ENCODE peak calls at places on chromosome 4, in six cellular contexts. F is NB4, C is heart left ventricle, K is A549, I is HCT116, J is adrenal gland. Q is an unnamed sample.

GRCh38 chr4:184444215-184444952 is 30.0 kb downstream of the IRF2 start:
- DNase-seq in C (no peak), K (no peak), J (no peak), I (no peak), F (no peak), Q (no peak)

GRCh38 chr4:159540501-159540900 is 437.6 kb downstream of the RAPGEF2 start:
- DNase-seq in F (no peak), I (no peak), C (no peak), J (no peak), K (no peak), Q (no peak)

GRCh38 chr4:120052840-120053239 is 13.8 kb downstream of the MAD2L1 start:
- DNase-seq in J (no peak), F (peak), K (peak), I (no peak), C (peak), Q (no peak)

GRCh38 chr4:11821774-11822430 is 393.2 kb upstream of the HS3ST1 start:
- DNase-seq in C (no peak), K (no peak), I (no peak), F (no peak), J (no peak), Q (no peak)

GRCh38 chr4:105106416-105106815 is 40.3 kb upstream of the TET2 start:
- DNase-seq in I (no peak), K (no peak), C (no peak), J (no peak), F (no peak), Q (no peak)

GRCh38 chr4:38605181-38605764 is 58.7 kb upstream of the KLF3 start:
- DNase-seq in F (no peak), C (no peak), I (no peak), J (no peak), K (no peak), Q (peak)

GRCh38 chr4:6107114-6107791 is 89.0 kb upstream of the C4orf50 start:
- DNase-seq in F (no peak), C (no peak), J (no peak), I (no peak), K (no peak), Q (no peak)

GRCh38 chr4:145816091-145816490 is 122.5 kb downstream of the ZNF827 start:
- DNase-seq in F (no peak), J (no peak), C (no peak), K (no peak), I (no peak), Q (peak)

GRCh38 chr4:139606600-139607301 is 50.7 kb upstream of the SETD7 start:
- DNase-seq in J (no peak), I (no peak), C (no peak), K (peak), F (no peak), Q (no peak)

GRCh38 chr4:88007304-88008132 is at the start of gene PKD2:
- DNase-seq in J (peak), K (peak), I (peak), F (peak), C (peak), Q (peak)

GRCh38 chr4:55547461-55547770 is 707 bp upstream of the CLOCK start:
- DNase-seq in C (peak), J (no peak), K (no peak), I (no peak), F (no peak), Q (no peak)

GRCh38 chr4:19239565-19239964 is 1012.1 kb upstream of the SLIT2 start:
- DNase-seq in J (no peak), F (no peak), K (no peak), C (no peak), I (no peak), Q (no peak)

GRCh38 chr4:160835789-160836188 is 1328.0 kb downstream of the FSTL5 start:
- DNase-seq in J (no peak), I (peak), C (no peak), F (no peak), K (peak), Q (no peak)

GRCh38 chr4:73998040-73999011 is at the start of gene CXCL5:
- DNase-seq in K (peak), I (no peak), J (no peak), F (no peak), C (peak), Q (peak)

GRCh38 chr4:186727149-186727976 is 3.7 kb upstream of the FAT1 start:
- DNase-seq in K (peak), F (no peak), C (no peak), J (no peak), I (no peak), Q (peak)

GRCh38 chr4:174926958-174927357 is 8.8 kb downstream of the ADAM29 start:
- DNase-seq in I (no peak), K (no peak), F (no peak), J (no peak), C (no peak), Q (no peak)

GRCh38 chr4:9989918-9990635 is 31.2 kb downstream of the SLC2A9 start:
- DNase-seq in I (no peak), J (peak), K (no peak), F (no peak), C (peak), Q (no peak)

GRCh38 chr4:147707892-147708672 is 23.8 kb upstream of the ARHGAP10 start:
- DNase-seq in C (peak), I (peak), K (peak), J (peak), F (peak), Q (peak)

GRCh38 chr4:141077611-141078225 is 55.6 kb downstream of the RNF150 start:
- DNase-seq in J (no peak), I (no peak), C (peak), F (no peak), K (no peak), Q (no peak)

GRCh38 chr4:32003548-32003947 is 1283.4 kb downstream of the PCDH7 start:
- DNase-seq in K (no peak), J (no peak), I (no peak), F (no peak), C (no peak), Q (peak)

GRCh38 chr4:30716158-30716557 is 4.0 kb upstream of the PCDH7 start:
- DNase-seq in C (no peak), F (peak), J (no peak), K (peak), I (peak), Q (no peak)

GRCh38 chr4:140257461-140258305 is 103.7 kb upstream of the MAML3 start:
- DNase-seq in F (no peak), J (no peak), I (no peak), C (peak), K (no peak), Q (no peak)

GRCh38 chr4:89242864-89243740 is 64.5 kb downstream of the GPRIN3 start:
- DNase-seq in J (no peak), I (no peak), C (no peak), F (no peak), K (no peak), Q (no peak)

GRCh38 chr4:181684310-181684709 is 558.9 kb upstream of the TENM3 start:
- DNase-seq in I (no peak), K (no peak), J (no peak), F (no peak), C (no peak), Q (no peak)

GRCh38 chr4:25702848-25703247 is 47.2 kb downstream of the SLC34A2 start:
- DNase-seq in J (no peak), K (no peak), I (no peak), F (peak), C (peak), Q (no peak)

GRCh38 chr4:47531241-47531953 is 46.3 kb downstream of the ATP10D start:
- DNase-seq in K (peak), J (no peak), C (peak), I (no peak), F (peak), Q (no peak)

GRCh38 chr4:7766661-7767345 is 172.9 kb downstream of the AFAP1 start:
- DNase-seq in F (no peak), I (no peak), C (no peak), J (no peak), K (no peak), Q (no peak)

GRCh38 chr4:174225247-174226054 is 58.0 kb downstream of the FBXO8 start:
- DNase-seq in I (no peak), K (no peak), C (no peak), F (no peak), J (no peak), Q (no peak)

GRCh38 chr4:7698586-7698985 is 241.1 kb downstream of the AFAP1 start:
- DNase-seq in C (no peak), F (no peak), I (no peak), K (no peak), J (no peak), Q (no peak)

GRCh38 chr4:47533689-47534347 is 48.7 kb downstream of the ATP10D start:
- DNase-seq in J (no peak), I (no peak), K (no peak), C (no peak), F (no peak), Q (no peak)

GRCh38 chr4:34492414-34492813 is 1751.9 kb downstream of the ARAP2 start:
- DNase-seq in K (no peak), I (no peak), C (no peak), F (peak), J (no peak), Q (no peak)

GRCh38 chr4:152323221-152323620 is 212.7 kb downstream of the FBXW7 start:
- DNase-seq in J (no peak), C (no peak), F (no peak), K (no peak), I (no peak), Q (no peak)

GRCh38 chr4:73434311-73434710 is 1.7 kb upstream of the AFP start:
- DNase-seq in J (no peak), K (peak), C (no peak), F (peak), I (peak), Q (peak)

GRCh38 chr4:133151301-133151680 is 2.2 kb downstream of the PCDH10 start:
- DNase-seq in C (no peak), I (no peak), K (peak), F (no peak), J (no peak), Q (no peak)

GRCh38 chr4:39702716-39703115 is 4.8 kb downstream of the UBE2K start:
- DNase-seq in F (no peak), C (no peak), K (no peak), I (no peak), J (no peak), Q (no peak)

GRCh38 chr4:39698424-39699009 is 581 bp downstream of the UBE2K start:
- DNase-seq in K (no peak), I (no peak), F (peak), J (peak), C (peak), Q (peak)

GRCh38 chr4:39700500-39700899 is 2.6 kb downstream of the UBE2K start:
- DNase-seq in J (no peak), K (no peak), F (no peak), I (no peak), C (no peak), Q (peak)

GRCh38 chr4:39699676-39700409 is 1.9 kb downstream of the UBE2K start:
- DNase-seq in J (no peak), F (peak), I (no peak), C (no peak), K (no peak), Q (peak)

GRCh38 chr4:39697740-39698423 is at the start of gene UBE2K:
- DNase-seq in K (peak), F (peak), C (peak), J (peak), I (peak), Q (peak)
- TF ChIP-seq POLR2A in K (peak), F (peak), C (peak), J (peak), I (peak), Q (peak)

DNA sequence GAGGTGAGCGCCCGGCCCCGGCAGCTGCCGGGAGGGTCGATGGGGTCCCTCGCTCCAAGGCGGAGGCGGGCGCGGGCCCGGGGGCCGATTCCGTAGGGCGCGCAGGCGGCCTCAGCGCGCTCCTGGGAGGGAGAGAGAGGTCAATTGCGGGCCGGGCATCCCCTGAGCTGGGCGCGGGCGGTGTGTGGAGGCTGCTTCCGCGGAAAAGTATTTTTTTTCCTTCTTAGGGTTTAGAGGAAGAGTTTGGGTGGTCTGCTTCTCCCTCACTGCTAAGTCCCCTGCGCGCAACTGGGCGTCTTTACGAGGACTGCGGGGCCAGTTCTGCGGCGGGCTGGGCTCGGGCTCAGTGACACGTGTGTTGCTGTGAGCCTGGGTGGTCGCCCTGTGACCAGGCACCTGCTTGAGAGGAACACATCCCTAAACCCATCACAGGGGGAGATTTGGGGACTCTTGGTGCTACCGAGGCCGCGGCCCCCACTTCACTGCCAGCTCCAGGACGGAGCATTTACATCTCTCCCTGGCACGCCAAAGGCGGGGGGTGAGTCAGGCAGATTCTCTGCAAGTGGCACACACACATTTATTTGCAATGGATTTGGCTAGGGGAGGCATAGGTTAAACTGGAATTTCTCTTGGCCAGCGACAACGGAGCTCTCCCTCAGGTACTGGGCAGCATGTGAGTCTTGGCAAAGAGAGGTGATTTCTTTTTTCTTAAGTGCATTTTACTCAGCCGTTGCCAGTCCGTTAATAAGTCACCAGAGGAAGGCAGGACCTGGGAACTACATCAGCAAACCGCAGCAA is 151.2 kb upstream of the SLC4A4 start:
- DNase-seq in I (no peak), C (peak), F (no peak), J (no peak), K (peak), Q (no peak)
- TF ChIP-seq POLR2A in I (no peak), C (no peak), F (no peak), J (no peak), K (no peak), Q (no peak)

DNA sequence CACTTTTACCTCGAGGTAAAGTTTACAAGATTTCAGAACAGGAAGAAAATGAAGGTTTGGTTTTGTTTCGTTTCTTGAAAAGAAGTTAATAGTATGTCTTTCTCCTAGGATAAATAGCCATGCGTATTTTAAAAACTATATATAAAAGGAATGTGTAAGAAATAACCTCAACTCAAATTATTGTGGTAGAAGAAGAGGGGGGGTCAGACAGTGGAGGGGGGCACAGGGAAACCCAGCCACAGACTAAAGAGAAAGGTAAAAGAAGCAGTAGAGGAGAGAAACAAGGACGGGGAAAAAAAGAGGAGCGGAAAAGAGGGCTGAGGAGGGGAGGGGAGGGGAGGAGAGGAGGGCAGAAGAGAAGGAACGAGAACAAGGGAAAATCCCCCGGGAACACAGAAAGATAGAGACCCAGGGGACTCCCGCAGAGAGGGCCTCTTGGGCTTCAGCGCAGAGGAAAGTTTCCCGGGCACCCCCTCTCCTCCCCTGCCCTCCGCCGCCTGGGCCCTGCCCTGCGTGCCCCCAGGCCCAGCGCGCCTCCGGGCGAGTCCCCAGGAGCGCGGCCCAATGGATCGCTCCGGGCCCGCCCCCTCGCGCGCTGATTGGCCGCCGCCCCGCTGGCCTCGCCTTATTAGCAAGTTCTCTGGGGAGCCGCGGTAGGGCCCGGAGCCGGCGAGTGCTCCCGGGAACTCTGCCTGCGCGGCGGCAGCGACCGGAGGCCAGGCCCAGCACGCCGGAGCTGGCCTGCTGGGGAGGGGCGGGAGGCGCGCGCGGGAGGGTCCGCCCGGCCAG is at the start of gene MSX1:
- DNase-seq in I (peak), F (peak), K (peak), J (peak), C (peak), Q (peak)
- TF ChIP-seq POLR2A in I (peak), F (peak), K (peak), J (peak), C (peak), Q (no peak)

GRCh38 chr4:40057540-40058091 is 966 bp downstream of the N4BP2 start:
- DNase-seq in C (peak), K (peak), J (peak), F (peak), I (peak), Q (peak)
- TF ChIP-seq POLR2A in C (peak), K (no peak), J (peak), F (peak), I (peak), Q (peak)

GRCh38 chr4:17309567-17310268 is 202.2 kb downstream of the QDPR start:
- DNase-seq in I (no peak), C (no peak), J (no peak), F (no peak), K (no peak), Q (no peak)
- TF ChIP-seq POLR2A in I (no peak), C (no peak), J (no peak), F (no peak), K (no peak), Q (no peak)

DNA sequence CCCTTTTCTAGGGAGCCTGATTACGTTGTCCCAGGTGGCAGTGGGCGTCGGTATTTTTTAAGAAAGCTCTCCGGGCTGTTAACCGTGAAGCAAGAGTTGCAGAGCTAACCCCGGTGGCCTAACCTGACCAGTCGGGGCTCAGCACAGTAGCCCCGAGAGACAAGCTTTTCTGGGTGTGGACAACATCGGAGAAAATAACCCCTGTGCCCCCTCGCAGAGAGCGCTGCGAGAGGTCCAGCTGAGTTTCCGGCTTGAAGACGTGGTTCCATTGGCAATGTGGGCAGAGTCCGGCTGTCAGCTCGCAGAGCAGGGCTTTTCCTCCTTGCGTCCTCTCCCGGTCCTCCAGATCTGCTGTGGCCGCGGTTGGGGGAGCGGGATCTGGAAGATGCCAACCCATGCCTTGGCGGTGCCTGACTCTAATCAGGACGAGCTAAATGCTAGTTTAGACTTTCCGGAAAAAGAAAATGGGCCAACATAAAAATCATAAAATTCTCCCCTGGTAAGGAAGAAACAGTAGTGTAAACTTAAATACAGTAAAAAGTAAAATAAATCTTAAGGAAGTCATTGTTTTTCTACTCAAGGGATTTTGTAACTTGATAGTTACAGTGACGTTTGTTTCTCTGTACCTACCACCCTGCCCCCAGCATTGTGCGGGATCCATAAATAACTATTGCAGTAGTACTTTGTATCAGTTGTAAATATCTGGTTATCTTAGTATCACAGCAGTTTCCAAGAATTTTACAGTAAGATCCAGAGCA is 603 bp upstream of the PLA2G12A start:
- DNase-seq in F (no peak), K (peak), C (peak), I (no peak), J (no peak), Q (peak)
- TF ChIP-seq POLR2A in F (no peak), K (no peak), C (no peak), I (no peak), J (no peak), Q (no peak)

GRCh38 chr4:688695-689497 is at the start of gene SLC49A3:
- DNase-seq in C (peak), F (no peak), I (no peak), K (no peak), J (no peak), Q (no peak)

GRCh38 chr4:685681-686218 is 3.2 kb downstream of the SLC49A3 start:
- DNase-seq in I (no peak), K (no peak), C (no peak), J (no peak), F (no peak), Q (no peak)

GRCh38 chr4:686371-687040 is 2.4 kb downstream of the SLC49A3 start:
- DNase-seq in I (no peak), F (no peak), K (no peak), C (peak), J (peak), Q (no peak)

GRCh38 chr4:687975-688694 is 816 bp downstream of the SLC49A3 start:
- DNase-seq in K (no peak), C (no peak), I (no peak), F (no peak), J (peak), Q (no peak)

GRCh38 chr4:687048-687974 is 1.6 kb downstream of the SLC49A3 start:
- DNase-seq in K (peak), J (peak), I (peak), C (peak), F (peak), Q (peak)
- TF ChIP-seq POLR2A in K (peak), J (peak), I (no peak), C (peak), F (peak), Q (no peak)

Q was measured in erythroblast.